ENCODE peak calls at places on chromosomes 4 and X, in ten cellular contexts. B, O, E, T, F, U, P, Q, S and V are unnamed samples.

GRCh38 chr4:21765810-21766407 is 182.7 kb downstream of the KCNIP4 start:
- DNase-seq in P (no peak), B (no peak), T (peak), E (peak), O (peak), Q (peak), U (peak), S (peak), F (peak), V (no peak)

GRCh38 chr4:148735432-148736155 is 293.4 kb upstream of the NR3C2 start:
- DNase-seq in S (no peak), B (no peak), P (no peak), F (no peak), E (no peak), Q (no peak), O (no peak), U (no peak), T (peak), V (no peak)

GRCh38 chr4:182843813-182844325 is 73.3 kb downstream of the DCTD start:
- DNase-seq in B (no peak), F (no peak), E (no peak), U (no peak), O (no peak), Q (no peak), P (no peak), T (peak), S (no peak), V (no peak)

GRCh38 chrX:30230395-30230794 is at the start of gene MAGEB3:
- DNase-seq in O (no peak), P (peak), B (no peak), U (no peak), F (no peak), S (no peak), E (no peak), T (no peak), Q (no peak), V (peak)

GRCh38 chrX:18931972-18932371 is 51.9 kb downstream of the PHKA2 start:
- DNase-seq in E (no peak), S (no peak), P (no peak), F (peak), T (peak), B (no peak), Q (peak), U (peak), O (peak), V (no peak)

GRCh38 chr4:55364691-55365346 is 18.8 kb downstream of the SRD5A3 start:
- DNase-seq in E (no peak), U (no peak), F (peak), S (no peak), T (no peak), B (no peak), P (no peak), O (no peak), Q (no peak), V (peak)

GRCh38 chr4:181008164-181008563 is 1235.0 kb upstream of the TENM3 start:
- DNase-seq in Q (no peak), S (no peak), O (no peak), E (no peak), B (no peak), P (no peak), T (no peak), U (no peak), F (peak), V (no peak)

GRCh38 chr4:61210186-61210939 is 10.2 kb downstream of the ADGRL3 start:
- DNase-seq in Q (no peak), O (no peak), U (peak), T (peak), F (no peak), S (no peak), P (no peak), B (no peak), E (no peak), V (no peak)

GRCh38 chr4:15478724-15479088 is 9.0 kb downstream of the CC2D2A start:
- DNase-seq in E (no peak), U (no peak), P (no peak), F (no peak), T (no peak), O (no peak), S (peak), Q (no peak), B (no peak), V (no peak)

GRCh38 chrX:153494061-153494460 is 719 bp upstream of the BGN start:
- DNase-seq in E (no peak), F (no peak), O (no peak), U (no peak), P (no peak), Q (no peak), S (no peak), B (no peak), T (no peak), V (no peak)

GRCh38 chr4:19838858-19839257 is 412.8 kb upstream of the SLIT2 start:
- DNase-seq in E (no peak), T (no peak), F (no peak), Q (no peak), S (no peak), B (no peak), U (no peak), P (no peak), O (no peak), V (no peak)

GRCh38 chrX:132022115-132022862 is 813 bp upstream of the STK26 start:
- DNase-seq in U (no peak), F (no peak), P (no peak), E (no peak), S (no peak), B (peak), T (peak), Q (peak), O (peak), V (no peak)

GRCh38 chrX:131217878-131218486 is 71.1 kb downstream of the IGSF1 start:
- DNase-seq in U (peak), E (no peak), O (no peak), T (no peak), P (no peak), Q (no peak), B (no peak), F (no peak), S (no peak), V (no peak)

GRCh38 chrX:119635179-119635578 is 29.0 kb upstream of the NKRF start:
- DNase-seq in T (no peak), O (no peak), P (no peak), U (no peak), Q (no peak), F (no peak), E (no peak), S (no peak), B (no peak), V (no peak)

GRCh38 chr4:960140-960735 is 13.1 kb downstream of the DGKQ start:
- DNase-seq in U (no peak), B (no peak), T (no peak), S (no peak), F (no peak), Q (no peak), P (no peak), E (no peak), O (no peak), V (no peak)

GRCh38 chrX:150088042-150088441 is 149.8 kb upstream of the EOLA2 start:
- DNase-seq in O (no peak), P (no peak), S (no peak), E (no peak), F (no peak), B (no peak), T (no peak), Q (no peak), U (no peak), V (peak)

GRCh38 chrX:133415276-133416105 is at the start of gene GPC4:
- DNase-seq in S (peak), F (peak), U (peak), E (peak), P (peak), Q (no peak), T (no peak), O (no peak), B (peak), V (peak)

GRCh38 chr4:85928775-85929585 is 430.9 kb downstream of the MAPK10 start:
- DNase-seq in O (no peak), Q (no peak), B (no peak), P (no peak), T (peak), U (peak), S (no peak), F (peak), E (no peak), V (no peak)

GRCh38 chr4:104352211-104352610 is 142.5 kb downstream of the CXXC4 start:
- DNase-seq in B (no peak), T (peak), O (peak), S (peak), E (no peak), P (no peak), F (no peak), U (no peak), Q (peak), V (no peak)

GRCh38 chrX:133254666-133255065 is 36.5 kb upstream of the TFDP3 start:
- DNase-seq in S (no peak), E (no peak), U (no peak), O (no peak), P (no peak), B (no peak), F (no peak), T (peak), Q (peak), V (no peak)

GRCh38 chrX:10582215-10582733 is 38.1 kb downstream of the MID1 start:
- DNase-seq in F (peak), T (peak), U (no peak), O (no peak), P (no peak), B (no peak), E (no peak), S (no peak), Q (no peak), V (no peak)

GRCh38 chrX:48919947-48920712 is 1.3 kb upstream of the PIM2 start:
- DNase-seq in S (no peak), O (no peak), E (no peak), U (no peak), P (no peak), T (no peak), F (no peak), Q (no peak), B (no peak), V (no peak)

GRCh38 chrX:12701625-12702024 is 89.6 kb upstream of the PRPS2 start:
- DNase-seq in B (no peak), F (peak), O (peak), Q (peak), S (peak), U (peak), P (peak), T (peak), E (peak), V (no peak)

GRCh38 chrX:134715930-134716619 is 57.8 kb upstream of the PLAC1 start:
- DNase-seq in E (peak), U (no peak), Q (no peak), T (no peak), O (no peak), B (no peak), P (no peak), F (no peak), S (peak), V (no peak)

GRCh38 chr4:186724048-186724860 is 598 bp upstream of the FAT1 start:
- DNase-seq in S (peak), P (peak), O (no peak), F (peak), E (peak), Q (no peak), B (peak), T (no peak), U (peak), V (peak)

GRCh38 chr4:32775049-32775448 is 2054.9 kb downstream of the PCDH7 start:
- DNase-seq in S (peak), F (peak), E (no peak), O (peak), T (peak), Q (peak), U (peak), B (no peak), P (no peak), V (no peak)
- TF ChIP-seq CTCF in S (peak), F (peak), E (peak), O (no peak), T (peak), Q (peak), U (peak), B (peak), P (peak), V (peak)

DNA sequence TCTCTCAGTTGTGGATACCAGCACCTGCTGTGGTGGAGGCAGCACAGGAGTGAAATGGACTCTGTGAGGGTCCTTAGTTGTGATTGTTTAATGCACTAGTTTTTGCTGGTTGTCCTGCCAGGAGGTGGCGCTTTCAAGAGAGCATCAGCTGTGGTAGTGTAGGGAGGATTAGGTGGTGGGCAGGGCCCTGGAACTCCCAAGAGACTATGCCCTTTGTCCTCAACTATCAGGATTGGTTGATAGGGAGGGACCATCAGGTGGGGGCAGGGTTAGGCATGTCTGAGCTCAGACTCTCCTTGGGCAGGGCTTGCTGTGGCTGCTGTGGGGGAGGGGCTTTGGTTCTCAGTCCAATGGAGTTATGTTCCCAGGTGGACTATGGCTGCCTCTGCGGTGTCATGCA is 121.9 kb downstream of the RRAGB start:
- DNase-seq in P (no peak), U (peak), Q (no peak), F (no peak), B (no peak), S (peak), E (no peak), O (no peak), T (no peak), V (no peak)
- TF ChIP-seq CTCF in P (no peak), U (no peak), Q (no peak), F (no peak), B (no peak), S (peak), E (no peak), O (no peak), T (no peak), V (no peak)

GRCh38 chrX:24178441-24178840 is 28.9 kb downstream of the ZFX start:
- DNase-seq in U (no peak), Q (no peak), T (no peak), B (no peak), E (no peak), F (no peak), S (peak), O (no peak), P (no peak), V (no peak)
- TF ChIP-seq CTCF in U (no peak), Q (no peak), T (no peak), B (no peak), E (no peak), F (no peak), S (peak), O (no peak), P (no peak), V (no peak)

GRCh38 chr4:90025248-90025647 is 101.9 kb upstream of the CCSER1 start:
- DNase-seq in E (no peak), U (peak), O (no peak), S (no peak), F (peak), P (no peak), T (peak), B (no peak), Q (no peak), V (no peak)
- TF ChIP-seq CTCF in E (peak), U (peak), O (no peak), S (peak), F (peak), P (no peak), T (peak), B (peak), Q (no peak), V (peak)

GRCh38 chr4:6701371-6701770 is 7.7 kb downstream of the S100P start:
- DNase-seq in F (no peak), E (no peak), O (no peak), P (no peak), B (no peak), Q (peak), S (peak), U (no peak), T (no peak), V (no peak)
- TF ChIP-seq CTCF in F (peak), E (peak), O (peak), P (no peak), B (peak), Q (peak), S (peak), U (no peak), T (peak), V (peak)

GRCh38 chr4:111641813-111642579 is 503.3 kb upstream of the FAM241A start:
- DNase-seq in U (peak), S (peak), F (peak), E (peak), T (peak), B (peak), O (peak), P (peak), Q (peak), V (no peak)
- TF ChIP-seq CTCF in U (peak), S (peak), F (peak), E (peak), T (peak), B (peak), O (peak), P (peak), Q (peak), V (peak)

GRCh38 chr4:139300431-139301142 is 718 bp upstream of the NAA15 start:
- DNase-seq in T (peak), O (peak), P (no peak), Q (peak), E (no peak), B (no peak), F (peak), S (no peak), U (peak), V (peak)

GRCh38 chr4:139304920-139305319 is 2.6 kb upstream of the NDUFC1 start:
- DNase-seq in T (no peak), S (no peak), E (no peak), U (no peak), O (no peak), F (no peak), P (no peak), B (no peak), Q (no peak), V (no peak)

GRCh38 chr4:139301143-139301820 is at the start of gene NAA15:
- DNase-seq in Q (peak), U (peak), O (peak), S (peak), T (peak), P (peak), E (peak), B (peak), F (peak), V (peak)

GRCh38 chr4:139299536-139299935 is 1.8 kb upstream of the NAA15 start:
- DNase-seq in E (no peak), Q (no peak), O (no peak), T (peak), S (no peak), P (no peak), F (no peak), B (no peak), U (no peak), V (no peak)

GRCh38 chr4:139301821-139302611 is at the start of gene NDUFC1:
- DNase-seq in P (peak), Q (peak), B (peak), U (peak), O (peak), E (peak), F (peak), T (peak), S (peak), V (peak)
- TF ChIP-seq CTCF in P (no peak), Q (no peak), B (peak), U (no peak), O (no peak), E (peak), F (no peak), T (peak), S (no peak), V (no peak)